ENCODE peak calls at places on chromosomes 3 and 15, in eight cellular contexts. One of them, this sample, is unnamed. For H3K36me3, the result is how much of the 10 kb centered on the place peaks cover.

GRCh38 chr3:149018247-149018646 is 26.9 kb downstream of the GYG1 start:
- DNase-seq in heart left ventricle: no peak
- DNase-seq in cardiac muscle cell: peak
- DNase-seq in psoas muscle: no peak
- DNase-seq in small intestine: no peak
- DNase-seq in hepatocyte: no peak
- DNase-seq in pancreas: no peak
- DNase-seq in GM23338: no peak
- DNase-seq in this sample: no peak

GRCh38 chr3:193829781-193830180 is 236.8 kb downstream of the OPA1 start:
- DNase-seq in heart left ventricle: no peak
- DNase-seq in cardiac muscle cell: peak
- DNase-seq in psoas muscle: no peak
- DNase-seq in small intestine: peak
- DNase-seq in hepatocyte: peak
- DNase-seq in pancreas: no peak
- DNase-seq in GM23338: no peak
- DNase-seq in this sample: peak

GRCh38 chr3:126982125-126982521 is 792 bp upstream of the PLXNA1 start:
- DNase-seq in heart left ventricle: no peak
- DNase-seq in cardiac muscle cell: peak
- DNase-seq in psoas muscle: peak
- DNase-seq in small intestine: no peak
- DNase-seq in hepatocyte: no peak
- DNase-seq in pancreas: no peak
- DNase-seq in GM23338: peak
- DNase-seq in this sample: no peak

GRCh38 chr15:62439543-62440016 is 274.5 kb upstream of the C2CD4B start:
- DNase-seq in heart left ventricle: no peak
- DNase-seq in cardiac muscle cell: peak
- DNase-seq in psoas muscle: no peak
- DNase-seq in small intestine: no peak
- DNase-seq in hepatocyte: no peak
- DNase-seq in pancreas: no peak
- DNase-seq in GM23338: no peak
- DNase-seq in this sample: no peak

GRCh38 chr3:193896419-193896818 is 239.5 kb upstream of the HES1 start:
- DNase-seq in heart left ventricle: no peak
- DNase-seq in cardiac muscle cell: no peak
- DNase-seq in psoas muscle: no peak
- DNase-seq in small intestine: no peak
- DNase-seq in hepatocyte: no peak
- DNase-seq in pancreas: no peak
- DNase-seq in GM23338: no peak
- DNase-seq in this sample: no peak

GRCh38 chr3:54931182-54931581 is 3.3 kb upstream of the LRTM1 start:
- DNase-seq in heart left ventricle: no peak
- DNase-seq in cardiac muscle cell: no peak
- DNase-seq in psoas muscle: no peak
- DNase-seq in small intestine: no peak
- DNase-seq in hepatocyte: no peak
- DNase-seq in pancreas: no peak
- DNase-seq in GM23338: no peak
- DNase-seq in this sample: no peak

GRCh38 chr3:56180433-56180832 is 287.8 kb downstream of the ERC2 start:
- DNase-seq in heart left ventricle: no peak
- DNase-seq in cardiac muscle cell: no peak
- DNase-seq in psoas muscle: no peak
- DNase-seq in small intestine: no peak
- DNase-seq in hepatocyte: no peak
- DNase-seq in pancreas: no peak
- DNase-seq in GM23338: no peak
- DNase-seq in this sample: no peak

GRCh38 chr3:138381950-138382715 is 33.8 kb downstream of the MRAS start:
- DNase-seq in heart left ventricle: peak
- DNase-seq in cardiac muscle cell: peak
- DNase-seq in psoas muscle: peak
- DNase-seq in small intestine: no peak
- DNase-seq in hepatocyte: peak
- DNase-seq in pancreas: no peak
- DNase-seq in GM23338: no peak
- DNase-seq in this sample: no peak

GRCh38 chr3:195566797-195567196 is 16.9 kb downstream of the APOD start:
- DNase-seq in heart left ventricle: no peak
- DNase-seq in cardiac muscle cell: no peak
- DNase-seq in psoas muscle: no peak
- DNase-seq in small intestine: no peak
- DNase-seq in hepatocyte: no peak
- DNase-seq in pancreas: no peak
- DNase-seq in GM23338: no peak
- DNase-seq in this sample: no peak

GRCh38 chr3:117553461-117553860 is 843.9 kb downstream of the TUSC7 start:
- DNase-seq in heart left ventricle: no peak
- DNase-seq in cardiac muscle cell: peak
- DNase-seq in psoas muscle: no peak
- DNase-seq in small intestine: peak
- DNase-seq in hepatocyte: peak
- DNase-seq in pancreas: no peak
- DNase-seq in GM23338: no peak
- DNase-seq in this sample: no peak

GRCh38 chr3:55243686-55244085 is 243.4 kb downstream of the WNT5A start:
- DNase-seq in heart left ventricle: no peak
- DNase-seq in cardiac muscle cell: no peak
- DNase-seq in psoas muscle: no peak
- DNase-seq in small intestine: no peak
- DNase-seq in hepatocyte: no peak
- DNase-seq in pancreas: no peak
- DNase-seq in GM23338: peak
- DNase-seq in this sample: no peak

GRCh38 chr3:31579828-31580227 is 47.1 kb downstream of the STT3B start:
- DNase-seq in heart left ventricle: no peak
- DNase-seq in cardiac muscle cell: no peak
- DNase-seq in psoas muscle: no peak
- DNase-seq in small intestine: peak
- DNase-seq in hepatocyte: peak
- DNase-seq in pancreas: no peak
- DNase-seq in GM23338: no peak
- DNase-seq in this sample: no peak

GRCh38 chr15:38853608-38854007 is 289.0 kb upstream of the RASGRP1 start:
- DNase-seq in heart left ventricle: no peak
- DNase-seq in cardiac muscle cell: peak
- DNase-seq in psoas muscle: no peak
- DNase-seq in small intestine: no peak
- DNase-seq in hepatocyte: peak
- DNase-seq in pancreas: no peak
- DNase-seq in GM23338: peak
- DNase-seq in this sample: peak

GRCh38 chr3:110989446-110989845 is 82.2 kb upstream of the NECTIN3 start:
- DNase-seq in heart left ventricle: no peak
- DNase-seq in cardiac muscle cell: no peak
- DNase-seq in psoas muscle: no peak
- DNase-seq in small intestine: no peak
- DNase-seq in hepatocyte: no peak
- DNase-seq in pancreas: no peak
- DNase-seq in GM23338: no peak
- DNase-seq in this sample: no peak

GRCh38 chr15:77901921-77902750 is 175.4 kb downstream of the TBC1D2B start:
- DNase-seq in heart left ventricle: no peak
- DNase-seq in cardiac muscle cell: no peak
- DNase-seq in psoas muscle: peak
- DNase-seq in small intestine: no peak
- DNase-seq in hepatocyte: no peak
- DNase-seq in pancreas: no peak
- DNase-seq in GM23338: peak
- DNase-seq in this sample: no peak

GRCh38 chr15:78093242-78094020 is 1.1 kb downstream of the SH2D7 start:
- DNase-seq in heart left ventricle: no peak
- DNase-seq in cardiac muscle cell: peak
- DNase-seq in psoas muscle: no peak
- DNase-seq in small intestine: no peak
- DNase-seq in hepatocyte: no peak
- DNase-seq in pancreas: no peak
- DNase-seq in GM23338: no peak
- DNase-seq in this sample: no peak

GRCh38 chr3:179957264-179957845 is 79.4 kb downstream of the PEX5L start:
- DNase-seq in heart left ventricle: no peak
- DNase-seq in cardiac muscle cell: no peak
- DNase-seq in psoas muscle: no peak
- DNase-seq in small intestine: no peak
- DNase-seq in hepatocyte: no peak
- DNase-seq in pancreas: no peak
- DNase-seq in GM23338: no peak
- DNase-seq in this sample: no peak

GRCh38 chr15:81215983-81216382 is 19.3 kb downstream of the IL16 start:
- DNase-seq in heart left ventricle: no peak
- DNase-seq in cardiac muscle cell: no peak
- DNase-seq in psoas muscle: no peak
- DNase-seq in small intestine: no peak
- DNase-seq in hepatocyte: no peak
- DNase-seq in pancreas: no peak
- DNase-seq in GM23338: no peak
- DNase-seq in this sample: no peak

GRCh38 chr3:18369561-18370185 is 55.5 kb downstream of the SATB1 start:
- DNase-seq in heart left ventricle: no peak
- DNase-seq in cardiac muscle cell: no peak
- DNase-seq in psoas muscle: no peak
- DNase-seq in small intestine: peak
- DNase-seq in hepatocyte: no peak
- DNase-seq in pancreas: peak
- DNase-seq in GM23338: no peak
- DNase-seq in this sample: no peak

GRCh38 chr15:44296625-44297524 is 8.4 kb downstream of the GOLM2 start:
- DNase-seq in heart left ventricle: no peak
- DNase-seq in cardiac muscle cell: peak
- DNase-seq in psoas muscle: no peak
- DNase-seq in small intestine: peak
- DNase-seq in hepatocyte: peak
- DNase-seq in pancreas: no peak
- DNase-seq in GM23338: peak
- DNase-seq in this sample: peak

DNA sequence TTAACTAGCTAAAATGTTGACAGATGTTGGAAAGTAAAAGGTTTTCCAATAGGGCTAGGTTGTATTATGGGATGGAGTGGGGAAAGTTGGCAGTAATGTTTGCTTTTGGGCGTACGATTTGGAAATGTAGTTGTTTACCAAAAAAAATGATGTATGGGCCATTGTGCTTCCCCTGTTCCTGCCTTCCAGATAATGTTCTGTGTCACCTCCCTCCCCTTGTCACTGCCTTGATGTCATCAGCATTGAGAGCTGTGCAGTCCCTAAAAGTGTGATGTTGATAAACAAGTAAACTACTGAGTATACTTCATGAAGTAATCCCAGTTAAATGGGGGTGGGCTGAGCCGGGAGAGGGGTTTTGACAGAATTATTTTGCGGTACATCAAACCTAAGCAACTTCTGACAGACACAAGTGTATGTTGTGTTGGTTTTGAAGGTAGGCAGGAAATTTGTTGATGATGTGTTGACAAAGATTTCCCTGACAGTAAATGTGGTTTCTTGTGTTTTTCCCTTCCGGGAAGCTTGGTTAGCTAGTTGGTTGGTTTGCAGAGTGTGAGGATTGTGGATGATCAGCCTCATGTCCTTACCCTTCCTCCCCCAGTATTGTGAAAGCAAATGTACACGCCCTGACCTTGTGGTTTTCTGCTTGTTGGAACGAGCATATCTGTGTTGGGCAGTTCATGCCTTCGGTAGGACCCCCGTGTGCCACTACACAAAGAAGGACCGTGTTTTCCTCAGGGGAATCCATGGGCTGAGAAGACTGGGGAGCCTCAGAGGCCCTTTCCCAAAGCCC is 87.3 kb downstream of the PGPEP1L start:
- DNase-seq in heart left ventricle: no peak
- DNase-seq in cardiac muscle cell: peak
- DNase-seq in psoas muscle: no peak
- DNase-seq in small intestine: no peak
- DNase-seq in hepatocyte: no peak
- DNase-seq in pancreas: no peak
- DNase-seq in GM23338: no peak
- DNase-seq in this sample: no peak
- H3K36me3 ChIP-seq in heart left ventricle: under half
- H3K36me3 ChIP-seq in cardiac muscle cell: under half
- H3K36me3 ChIP-seq in psoas muscle: half or more
- H3K36me3 ChIP-seq in small intestine: under half
- H3K36me3 ChIP-seq in hepatocyte: under half
- H3K36me3 ChIP-seq in pancreas: under half
- H3K36me3 ChIP-seq in GM23338: under half
- H3K36me3 ChIP-seq in this sample: under half

DNA sequence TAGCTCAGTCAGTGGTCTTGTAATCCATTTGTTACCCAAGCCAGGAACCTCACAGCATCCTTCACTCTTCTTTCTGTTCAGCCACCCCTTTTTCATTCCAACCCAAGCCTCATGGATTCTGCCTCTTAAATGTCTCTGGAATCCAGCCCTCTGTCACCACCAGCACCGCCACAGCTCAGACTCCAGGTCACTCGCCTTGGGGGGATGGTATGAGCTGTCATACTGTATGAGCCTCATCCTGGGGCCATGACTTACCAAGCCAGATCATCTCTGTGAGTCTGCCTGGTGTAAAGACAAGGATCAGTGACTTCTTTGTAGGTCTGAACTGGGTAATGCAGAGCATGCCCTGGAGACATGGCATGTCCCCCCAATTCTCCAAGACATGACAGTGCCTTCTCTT is 79.6 kb downstream of the PGPEP1L start:
- DNase-seq in heart left ventricle: no peak
- DNase-seq in cardiac muscle cell: no peak
- DNase-seq in psoas muscle: no peak
- DNase-seq in small intestine: no peak
- DNase-seq in hepatocyte: no peak
- DNase-seq in pancreas: no peak
- DNase-seq in GM23338: no peak
- DNase-seq in this sample: no peak
- H3K36me3 ChIP-seq in heart left ventricle: under half
- H3K36me3 ChIP-seq in cardiac muscle cell: under half
- H3K36me3 ChIP-seq in psoas muscle: half or more
- H3K36me3 ChIP-seq in small intestine: under half
- H3K36me3 ChIP-seq in hepatocyte: under half
- H3K36me3 ChIP-seq in pancreas: under half
- H3K36me3 ChIP-seq in GM23338: under half
- H3K36me3 ChIP-seq in this sample: under half

DNA sequence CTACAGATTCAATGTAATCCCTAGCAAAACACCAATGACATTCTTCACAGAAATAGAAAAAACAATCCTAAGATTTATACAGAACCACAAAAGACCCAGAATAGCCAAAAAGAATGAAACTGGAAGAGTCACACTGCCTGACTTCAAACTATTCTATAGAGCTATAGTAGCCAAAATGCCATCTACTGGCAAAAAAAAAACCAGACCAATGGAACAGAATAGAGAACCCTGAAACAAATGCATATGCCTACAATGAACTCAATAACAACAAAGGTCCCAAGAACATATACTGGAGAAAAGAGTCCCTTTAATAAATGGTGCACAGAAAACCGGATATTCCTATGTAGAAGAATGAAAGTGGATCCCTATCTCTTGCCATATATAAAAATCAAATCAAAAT is 19.8 kb downstream of the PDCD10 start:
- DNase-seq in heart left ventricle: no peak
- DNase-seq in cardiac muscle cell: no peak
- DNase-seq in psoas muscle: no peak
- DNase-seq in small intestine: no peak
- DNase-seq in hepatocyte: no peak
- DNase-seq in pancreas: no peak
- DNase-seq in GM23338: no peak
- DNase-seq in this sample: no peak
- H3K36me3 ChIP-seq in heart left ventricle: under half
- H3K36me3 ChIP-seq in cardiac muscle cell: under half
- H3K36me3 ChIP-seq in psoas muscle: under half
- H3K36me3 ChIP-seq in small intestine: under half
- H3K36me3 ChIP-seq in hepatocyte: under half
- H3K36me3 ChIP-seq in pancreas: under half
- H3K36me3 ChIP-seq in GM23338: under half
- H3K36me3 ChIP-seq in this sample: under half

GRCh38 chr3:39408493-39409372 is 2.2 kb downstream of the RPSA start:
- DNase-seq in heart left ventricle: no peak
- DNase-seq in cardiac muscle cell: no peak
- DNase-seq in psoas muscle: no peak
- DNase-seq in small intestine: no peak
- DNase-seq in hepatocyte: no peak
- DNase-seq in pancreas: no peak
- DNase-seq in GM23338: no peak
- DNase-seq in this sample: no peak
- H3K36me3 ChIP-seq in heart left ventricle: under half
- H3K36me3 ChIP-seq in cardiac muscle cell: half or more
- H3K36me3 ChIP-seq in psoas muscle: half or more
- H3K36me3 ChIP-seq in small intestine: under half
- H3K36me3 ChIP-seq in hepatocyte: under half
- H3K36me3 ChIP-seq in pancreas: under half
- H3K36me3 ChIP-seq in GM23338: half or more
- H3K36me3 ChIP-seq in this sample: under half